ENCODE peak calls at places on chromosome 19, in eight cellular contexts. One of them, this sample, is unnamed.

GRCh38 chr19:19429361-19429760 is 23.9 kb downstream of the GATAD2A start:
- DNase-seq in PC-3: no peak
- DNase-seq in thoracic aorta: no peak
- DNase-seq in HepG2: no peak
- DNase-seq in CD4-positive, alpha-beta T cell: no peak
- DNase-seq in body of pancreas: no peak
- DNase-seq in heart left ventricle: no peak
- DNase-seq in AG04450: no peak
- DNase-seq in this sample: no peak

GRCh38 chr19:3365447-3366103 is 808 bp upstream of the NFIC start:
- DNase-seq in PC-3: peak
- DNase-seq in thoracic aorta: no peak
- DNase-seq in HepG2: no peak
- DNase-seq in CD4-positive, alpha-beta T cell: no peak
- DNase-seq in body of pancreas: peak
- DNase-seq in heart left ventricle: peak
- DNase-seq in AG04450: no peak
- DNase-seq in this sample: no peak

GRCh38 chr19:45469835-45470146 is 2.0 kb downstream of the FOSB start:
- DNase-seq in PC-3: no peak
- DNase-seq in thoracic aorta: peak
- DNase-seq in HepG2: peak
- DNase-seq in CD4-positive, alpha-beta T cell: no peak
- DNase-seq in body of pancreas: no peak
- DNase-seq in heart left ventricle: no peak
- DNase-seq in AG04450: no peak
- DNase-seq in this sample: no peak

GRCh38 chr19:10748924-10749434 is 31.1 kb downstream of the DNM2 start:
- DNase-seq in PC-3: peak
- DNase-seq in thoracic aorta: no peak
- DNase-seq in HepG2: peak
- DNase-seq in CD4-positive, alpha-beta T cell: no peak
- DNase-seq in body of pancreas: peak
- DNase-seq in heart left ventricle: peak
- DNase-seq in AG04450: no peak
- DNase-seq in this sample: peak

GRCh38 chr19:51354103-51354741 is 12.0 kb downstream of the ETFB start:
- DNase-seq in PC-3: no peak
- DNase-seq in thoracic aorta: no peak
- DNase-seq in HepG2: peak
- DNase-seq in CD4-positive, alpha-beta T cell: no peak
- DNase-seq in body of pancreas: no peak
- DNase-seq in heart left ventricle: no peak
- DNase-seq in AG04450: no peak
- DNase-seq in this sample: peak

GRCh38 chr19:4051175-4052101 is 15.3 kb downstream of the ZBTB7A start:
- DNase-seq in PC-3: peak
- DNase-seq in thoracic aorta: no peak
- DNase-seq in HepG2: peak
- DNase-seq in CD4-positive, alpha-beta T cell: no peak
- DNase-seq in body of pancreas: no peak
- DNase-seq in heart left ventricle: no peak
- DNase-seq in AG04450: no peak
- DNase-seq in this sample: peak

GRCh38 chr19:5903054-5903501 is 512 bp downstream of the NDUFA11 start:
- DNase-seq in PC-3: no peak
- DNase-seq in thoracic aorta: no peak
- DNase-seq in HepG2: no peak
- DNase-seq in CD4-positive, alpha-beta T cell: no peak
- DNase-seq in body of pancreas: no peak
- DNase-seq in heart left ventricle: no peak
- DNase-seq in AG04450: no peak
- DNase-seq in this sample: peak

GRCh38 chr19:4908311-4908710 is 990 bp upstream of the UHRF1 start:
- DNase-seq in PC-3: no peak
- DNase-seq in thoracic aorta: no peak
- DNase-seq in HepG2: peak
- DNase-seq in CD4-positive, alpha-beta T cell: no peak
- DNase-seq in body of pancreas: no peak
- DNase-seq in heart left ventricle: no peak
- DNase-seq in AG04450: no peak
- DNase-seq in this sample: no peak

GRCh38 chr19:38304352-38304865 is 358 bp downstream of the C19orf33 start:
- DNase-seq in PC-3: no peak
- DNase-seq in thoracic aorta: no peak
- DNase-seq in HepG2: no peak
- DNase-seq in CD4-positive, alpha-beta T cell: no peak
- DNase-seq in body of pancreas: no peak
- DNase-seq in heart left ventricle: no peak
- DNase-seq in AG04450: no peak
- DNase-seq in this sample: no peak

GRCh38 chr19:53907690-53908089 is 1.4 kb upstream of the CACNG7 start:
- DNase-seq in PC-3: no peak
- DNase-seq in thoracic aorta: no peak
- DNase-seq in HepG2: no peak
- DNase-seq in CD4-positive, alpha-beta T cell: no peak
- DNase-seq in body of pancreas: no peak
- DNase-seq in heart left ventricle: no peak
- DNase-seq in AG04450: no peak
- DNase-seq in this sample: no peak

GRCh38 chr19:15175609-15176008 is 25.2 kb downstream of the NOTCH3 start:
- DNase-seq in PC-3: no peak
- DNase-seq in thoracic aorta: no peak
- DNase-seq in HepG2: no peak
- DNase-seq in CD4-positive, alpha-beta T cell: no peak
- DNase-seq in body of pancreas: no peak
- DNase-seq in heart left ventricle: no peak
- DNase-seq in AG04450: no peak
- DNase-seq in this sample: no peak

GRCh38 chr19:36916991-36917390 is 859 bp downstream of the ZNF568 start:
- DNase-seq in PC-3: no peak
- DNase-seq in thoracic aorta: no peak
- DNase-seq in HepG2: no peak
- DNase-seq in CD4-positive, alpha-beta T cell: no peak
- DNase-seq in body of pancreas: no peak
- DNase-seq in heart left ventricle: no peak
- DNase-seq in AG04450: no peak
- DNase-seq in this sample: peak

GRCh38 chr19:42282810-42283247 is 13.8 kb downstream of the CIC start:
- DNase-seq in PC-3: no peak
- DNase-seq in thoracic aorta: no peak
- DNase-seq in HepG2: no peak
- DNase-seq in CD4-positive, alpha-beta T cell: no peak
- DNase-seq in body of pancreas: no peak
- DNase-seq in heart left ventricle: no peak
- DNase-seq in AG04450: no peak
- DNase-seq in this sample: no peak

GRCh38 chr19:58037927-58038687 is 4.3 kb downstream of the ZSCAN1 start:
- DNase-seq in PC-3: no peak
- DNase-seq in thoracic aorta: no peak
- DNase-seq in HepG2: no peak
- DNase-seq in CD4-positive, alpha-beta T cell: no peak
- DNase-seq in body of pancreas: no peak
- DNase-seq in heart left ventricle: no peak
- DNase-seq in AG04450: no peak
- DNase-seq in this sample: no peak

GRCh38 chr19:13171146-13171545 is 20.9 kb downstream of the IER2 start:
- DNase-seq in PC-3: no peak
- DNase-seq in thoracic aorta: no peak
- DNase-seq in HepG2: no peak
- DNase-seq in CD4-positive, alpha-beta T cell: no peak
- DNase-seq in body of pancreas: no peak
- DNase-seq in heart left ventricle: no peak
- DNase-seq in AG04450: no peak
- DNase-seq in this sample: no peak

GRCh38 chr19:13172335-13173128 is 22.3 kb downstream of the IER2 start:
- DNase-seq in PC-3: peak
- DNase-seq in thoracic aorta: peak
- DNase-seq in HepG2: no peak
- DNase-seq in CD4-positive, alpha-beta T cell: peak
- DNase-seq in body of pancreas: peak
- DNase-seq in heart left ventricle: peak
- DNase-seq in AG04450: no peak
- DNase-seq in this sample: peak

GRCh38 chr19:13169769-13170168 is 19.6 kb downstream of the IER2 start:
- DNase-seq in PC-3: peak
- DNase-seq in thoracic aorta: no peak
- DNase-seq in HepG2: no peak
- DNase-seq in CD4-positive, alpha-beta T cell: no peak
- DNase-seq in body of pancreas: peak
- DNase-seq in heart left ventricle: peak
- DNase-seq in AG04450: no peak
- DNase-seq in this sample: peak

GRCh38 chr19:13176345-13176744 is 26.1 kb downstream of the IER2 start:
- DNase-seq in PC-3: peak
- DNase-seq in thoracic aorta: no peak
- DNase-seq in HepG2: no peak
- DNase-seq in CD4-positive, alpha-beta T cell: no peak
- DNase-seq in body of pancreas: no peak
- DNase-seq in heart left ventricle: no peak
- DNase-seq in AG04450: no peak
- DNase-seq in this sample: no peak

DNA sequence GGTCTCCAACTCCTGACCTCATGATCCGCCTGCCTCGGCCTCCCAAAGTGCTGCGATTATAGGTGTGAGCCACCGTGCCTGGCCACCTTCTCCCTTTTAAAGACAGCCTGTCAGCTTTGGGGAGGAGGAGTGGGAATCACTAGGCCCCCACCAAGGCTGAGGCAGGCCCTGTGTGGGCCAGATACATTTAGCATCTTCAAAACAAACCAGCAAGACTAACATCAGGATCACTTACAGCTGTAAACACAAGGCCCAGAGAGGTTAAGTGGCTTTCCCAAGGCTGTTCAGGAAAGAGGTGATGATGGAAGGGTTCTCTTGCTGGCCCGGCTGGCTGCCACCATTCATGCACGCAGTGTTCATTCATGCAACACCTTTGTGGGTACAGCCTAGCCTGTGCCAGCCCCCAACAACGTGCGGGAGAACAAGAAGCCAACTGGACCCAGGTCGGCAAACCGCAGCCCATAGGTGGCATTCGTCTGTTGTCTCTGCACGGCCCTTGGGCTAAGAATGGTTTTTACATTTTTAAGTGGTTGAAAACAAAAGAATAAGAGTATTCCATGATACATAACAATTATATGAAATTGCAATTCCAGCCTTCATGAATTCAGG is 23.0 kb downstream of the IER2 start:
- DNase-seq in PC-3: no peak
- DNase-seq in thoracic aorta: no peak
- DNase-seq in HepG2: no peak
- DNase-seq in CD4-positive, alpha-beta T cell: no peak
- DNase-seq in body of pancreas: no peak
- DNase-seq in heart left ventricle: no peak
- DNase-seq in AG04450: no peak
- DNase-seq in this sample: no peak
- H3K27ac ChIP-seq in PC-3: peak
- H3K27ac ChIP-seq in thoracic aorta: peak
- H3K27ac ChIP-seq in HepG2: no peak
- H3K27ac ChIP-seq in CD4-positive, alpha-beta T cell: peak
- H3K27ac ChIP-seq in body of pancreas: no peak
- H3K27ac ChIP-seq in heart left ventricle: peak
- H3K27ac ChIP-seq in AG04450: no peak
- H3K27ac ChIP-seq in this sample: no peak

GRCh38 chr19:588093-588742 is 1.5 kb upstream of the HCN2 start:
- DNase-seq in PC-3: peak
- DNase-seq in thoracic aorta: no peak
- DNase-seq in HepG2: peak
- DNase-seq in CD4-positive, alpha-beta T cell: peak
- DNase-seq in body of pancreas: peak
- DNase-seq in heart left ventricle: peak
- DNase-seq in AG04450: no peak
- DNase-seq in this sample: peak
- TF ChIP-seq CTCF in PC-3: peak
- TF ChIP-seq CTCF in thoracic aorta: no peak
- TF ChIP-seq CTCF in HepG2: peak
- TF ChIP-seq CTCF in CD4-positive, alpha-beta T cell: no peak
- TF ChIP-seq CTCF in body of pancreas: peak
- TF ChIP-seq CTCF in heart left ventricle: peak
- TF ChIP-seq CTCF in AG04450: peak
- TF ChIP-seq CTCF in this sample: peak

DNA sequence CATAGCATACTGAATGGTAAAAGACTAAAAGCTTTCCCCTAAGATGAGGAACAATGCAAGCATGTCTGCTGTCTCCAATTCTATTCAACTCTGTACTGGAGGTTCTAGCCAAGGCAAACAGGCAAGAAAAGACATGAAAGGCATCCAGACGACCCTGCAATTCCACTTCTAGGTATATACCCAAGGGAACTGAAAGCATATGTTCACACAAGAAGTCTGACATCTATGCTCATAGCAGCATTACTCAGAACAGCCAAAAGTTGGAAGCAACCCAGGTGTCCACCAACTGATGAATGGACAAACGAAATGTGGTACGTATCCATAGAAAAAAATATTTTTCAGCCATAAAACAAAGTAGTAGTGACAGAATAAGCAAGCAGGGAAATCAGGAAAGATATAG is 39.1 kb downstream of the PEPD start:
- DNase-seq in PC-3: no peak
- DNase-seq in thoracic aorta: no peak
- DNase-seq in HepG2: no peak
- DNase-seq in CD4-positive, alpha-beta T cell: no peak
- DNase-seq in body of pancreas: no peak
- DNase-seq in heart left ventricle: no peak
- DNase-seq in AG04450: no peak
- DNase-seq in this sample: no peak
- H3K27ac ChIP-seq in PC-3: no peak
- H3K27ac ChIP-seq in thoracic aorta: no peak
- H3K27ac ChIP-seq in HepG2: no peak
- H3K27ac ChIP-seq in CD4-positive, alpha-beta T cell: no peak
- H3K27ac ChIP-seq in body of pancreas: no peak
- H3K27ac ChIP-seq in heart left ventricle: no peak
- H3K27ac ChIP-seq in AG04450: no peak
- H3K27ac ChIP-seq in this sample: no peak

GRCh38 chr19:28727133-28727834 is 485.7 kb downstream of the UQCRFS1 start:
- DNase-seq in PC-3: no peak
- DNase-seq in thoracic aorta: no peak
- DNase-seq in HepG2: no peak
- DNase-seq in CD4-positive, alpha-beta T cell: peak
- DNase-seq in body of pancreas: peak
- DNase-seq in heart left ventricle: no peak
- DNase-seq in AG04450: no peak
- DNase-seq in this sample: no peak
- TF ChIP-seq CTCF in PC-3: no peak
- TF ChIP-seq CTCF in thoracic aorta: no peak
- TF ChIP-seq CTCF in HepG2: no peak
- TF ChIP-seq CTCF in CD4-positive, alpha-beta T cell: no peak
- TF ChIP-seq CTCF in body of pancreas: peak
- TF ChIP-seq CTCF in heart left ventricle: peak
- TF ChIP-seq CTCF in AG04450: peak
- TF ChIP-seq CTCF in this sample: peak

DNA sequence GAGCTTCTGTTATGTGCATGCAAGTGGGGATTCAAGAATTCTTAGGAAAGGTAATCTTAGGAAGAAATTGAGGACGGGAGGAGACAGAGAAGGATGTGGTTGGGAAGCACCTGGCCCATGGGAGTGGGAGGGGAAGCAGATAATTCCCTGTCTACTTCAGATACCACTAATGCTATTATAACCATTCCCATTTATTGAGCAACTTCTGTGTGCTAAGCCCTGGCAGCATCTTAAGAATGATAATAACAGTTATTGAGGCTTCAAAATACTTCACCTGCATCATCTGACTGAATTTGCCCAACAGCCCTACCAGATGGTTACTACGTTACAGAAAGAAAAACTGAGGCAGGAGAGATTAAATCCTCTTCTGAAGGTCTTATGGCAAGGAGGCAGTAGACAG is 1.4 kb downstream of the EPS8L1 start:
- DNase-seq in PC-3: no peak
- DNase-seq in thoracic aorta: no peak
- DNase-seq in HepG2: no peak
- DNase-seq in CD4-positive, alpha-beta T cell: no peak
- DNase-seq in body of pancreas: no peak
- DNase-seq in heart left ventricle: no peak
- DNase-seq in AG04450: no peak
- DNase-seq in this sample: no peak
- H3K27ac ChIP-seq in PC-3: no peak
- H3K27ac ChIP-seq in thoracic aorta: no peak
- H3K27ac ChIP-seq in HepG2: no peak
- H3K27ac ChIP-seq in CD4-positive, alpha-beta T cell: no peak
- H3K27ac ChIP-seq in body of pancreas: no peak
- H3K27ac ChIP-seq in heart left ventricle: no peak
- H3K27ac ChIP-seq in AG04450: no peak
- H3K27ac ChIP-seq in this sample: no peak

This sample was measured in brain microvascular endothelial cell.